ENCODE peak calls at places on chromosome 6, in four cellular contexts. I is GM06990, M is progenitor cell of endocrine pancreas, Y is cardiac fibroblast. Q is an unnamed sample.

GRCh38 chr6:18349350-18349749 is 37.8 kb upstream of the RNF144B start:
- DNase-seq in I (no peak), Y (no peak), M (no peak), Q (no peak)

GRCh38 chr6:42745083-42745637 is 743 bp downstream of the TBCC start:
- DNase-seq in M (peak), I (peak), Y (peak), Q (peak)

GRCh38 chr6:88865275-88865674 is 98.1 kb downstream of the RNGTT start:
- DNase-seq in I (no peak), Y (no peak), M (no peak), Q (no peak)

GRCh38 chr6:148671085-148671484 is 75.7 kb upstream of the UST start:
- DNase-seq in I (no peak), M (no peak), Y (no peak), Q (no peak)

GRCh38 chr6:25017932-25018581 is 82.3 kb upstream of the RIPOR2 start:
- DNase-seq in I (peak), M (no peak), Y (peak), Q (peak)

GRCh38 chr6:106444777-106445507 is 84.4 kb downstream of the CRYBG1 start:
- DNase-seq in Y (peak), M (no peak), I (peak), Q (peak)

GRCh38 chr6:46626228-46626909 is 26.2 kb downstream of the CYP39A1 start:
- DNase-seq in Y (peak), I (peak), M (no peak), Q (peak)

GRCh38 chr6:95091823-95092436 is 485.4 kb upstream of the MANEA start:
- DNase-seq in M (no peak), I (no peak), Y (peak), Q (no peak)

GRCh38 chr6:38984723-38985122 is 63.9 kb upstream of the GLP1R start:
- DNase-seq in Y (no peak), I (no peak), M (no peak), Q (no peak)

GRCh38 chr6:169852504-169853195 is 101.2 kb downstream of the ERMARD start:
- DNase-seq in M (no peak), I (no peak), Y (no peak), Q (no peak)

GRCh38 chr6:37636112-37636511 is 61.6 kb downstream of the MDGA1 start:
- DNase-seq in I (no peak), Y (no peak), M (no peak), Q (no peak)

GRCh38 chr6:34246249-34246562 is 2.6 kb downstream of the SMIM29 start:
- DNase-seq in M (no peak), Y (no peak), I (no peak), Q (no peak)

GRCh38 chr6:137117605-137118004 is 55.8 kb downstream of the IL22RA2 start:
- DNase-seq in Y (no peak), M (no peak), I (no peak), Q (no peak)

GRCh38 chr6:154457046-154457713 is 53.3 kb downstream of the CNKSR3 start:
- DNase-seq in M (no peak), I (no peak), Y (no peak), Q (no peak)

GRCh38 chr6:54758340-54758739 is 88.2 kb upstream of the FAM83B start:
- DNase-seq in M (no peak), I (no peak), Y (no peak), Q (no peak)

GRCh38 chr6:132236744-132237143 is 164.5 kb downstream of the MOXD1 start:
- DNase-seq in I (no peak), M (no peak), Y (no peak), Q (no peak)

GRCh38 chr6:70520575-70520974 is 46.2 kb upstream of the SDHAF4 start:
- DNase-seq in I (no peak), Y (peak), M (no peak), Q (peak)

GRCh38 chr6:141421378-141421777 is 711.3 kb upstream of the GJE1 start:
- DNase-seq in I (no peak), Y (peak), M (no peak), Q (no peak)

GRCh38 chr6:17470209-17470952 is 77.0 kb downstream of the CAP2 start:
- DNase-seq in M (no peak), I (no peak), Y (no peak), Q (no peak)

GRCh38 chr6:132465530-132466485 is 47.1 kb downstream of the STX7 start:
- DNase-seq in I (no peak), Y (no peak), M (no peak), Q (peak)

GRCh38 chr6:44180406-44180805 is 21.8 kb downstream of the CAPN11 start:
- DNase-seq in M (no peak), Y (no peak), I (no peak), Q (no peak)

GRCh38 chr6:57141451-57142177 is 30.5 kb upstream of the BAG2 start:
- DNase-seq in M (no peak), I (no peak), Y (no peak), Q (no peak)

GRCh38 chr6:43636312-43636667 is 650 bp downstream of the MAD2L1BP start:
- DNase-seq in I (no peak), M (no peak), Y (no peak), Q (no peak)

GRCh38 chr6:124995131-124995530 is 32.9 kb downstream of the RNF217 start:
- DNase-seq in M (no peak), Y (peak), I (no peak), Q (no peak)

GRCh38 chr6:53735896-53736295 is 58.9 kb upstream of the LRRC1 start:
- DNase-seq in I (no peak), M (no peak), Y (no peak), Q (no peak)

GRCh38 chr6:45617441-45617840 is 239.7 kb upstream of the SUPT3H start:
- DNase-seq in M (no peak), I (no peak), Y (peak), Q (no peak)

GRCh38 chr6:1336246-1336843 is 24.4 kb downstream of the FOXQ1 start:
- DNase-seq in Y (no peak), M (peak), I (no peak), Q (no peak)

GRCh38 chr6:81774542-81774941 is 22.1 kb upstream of the TENT5A start:
- DNase-seq in Y (no peak), I (no peak), M (no peak), Q (no peak)

GRCh38 chr6:8889514-8889913 is 454.2 kb upstream of the SLC35B3 start:
- DNase-seq in Y (no peak), M (no peak), I (no peak), Q (no peak)

GRCh38 chr6:138817799-138818198 is 21.9 kb downstream of the ECT2L start:
- DNase-seq in M (peak), Y (peak), I (peak), Q (no peak)

GRCh38 chr6:15322781-15323536 is 77.1 kb downstream of the JARID2 start:
- DNase-seq in I (no peak), M (no peak), Y (peak), Q (no peak)

GRCh38 chr6:166556871-166557322 is 29.6 kb downstream of the RAMACL start:
- DNase-seq in I (no peak), Y (peak), M (no peak), Q (no peak)
- TF ChIP-seq CTCF in I (no peak), Y (no peak), M (no peak), Q (no peak)

GRCh38 chr6:133835901-133836300 is 53.0 kb upstream of the TCF21 start:
- DNase-seq in I (no peak), M (no peak), Y (peak), Q (no peak)
- TF ChIP-seq CTCF in I (no peak), M (no peak), Y (no peak), Q (no peak)

GRCh38 chr6:128515550-128516513 is 4.6 kb downstream of the PTPRK start:
- DNase-seq in Y (peak), M (no peak), I (no peak), Q (no peak)

GRCh38 chr6:128517124-128517523 is 3.3 kb downstream of the PTPRK start:
- DNase-seq in M (no peak), I (no peak), Y (no peak), Q (no peak)

GRCh38 chr6:128513878-128514277 is 6.5 kb downstream of the PTPRK start:
- DNase-seq in M (no peak), I (no peak), Y (no peak), Q (no peak)

GRCh38 chr6:128518531-128519131 is 1.8 kb downstream of the PTPRK start:
- DNase-seq in Y (peak), M (no peak), I (no peak), Q (no peak)

GRCh38 chr6:128516514-128516898 is 3.9 kb downstream of the PTPRK start:
- DNase-seq in Y (peak), M (no peak), I (no peak), Q (no peak)
- TF ChIP-seq CTCF in Y (peak), M (peak), I (no peak), Q (no peak)

GRCh38 chr6:19929312-19929711 is 92.1 kb downstream of the ID4 start:
- DNase-seq in M (no peak), Y (no peak), I (no peak), Q (no peak)

DNA sequence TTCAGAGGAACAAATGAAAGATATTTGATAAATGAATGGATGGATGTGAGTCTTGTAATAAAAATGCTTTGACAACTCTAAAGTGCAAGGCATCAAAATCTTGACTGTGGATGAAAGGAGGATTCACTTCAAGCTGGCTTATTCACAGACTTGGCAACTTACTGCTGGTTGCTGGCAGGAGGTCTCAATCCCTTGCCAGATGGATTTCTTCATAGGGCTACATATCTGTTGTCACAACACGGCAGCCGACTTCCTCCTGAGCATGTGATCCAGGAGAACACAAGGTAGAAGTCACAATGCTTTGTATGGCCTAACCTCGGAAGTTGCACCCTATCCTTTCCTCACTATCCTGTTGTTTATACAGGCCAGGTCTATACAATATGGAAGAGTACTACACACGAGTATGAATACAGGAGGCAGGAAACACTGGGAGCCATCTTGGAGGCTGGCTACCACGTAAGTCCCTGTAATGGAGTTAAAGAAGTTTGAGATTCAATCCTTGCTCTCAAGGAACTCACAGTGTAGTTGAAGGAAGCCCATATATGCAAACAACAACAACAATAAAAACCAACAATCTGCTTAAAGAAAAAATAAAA is 97.9 kb downstream of the ID4 start:
- DNase-seq in Y (no peak), M (no peak), I (no peak), Q (no peak)
- TF ChIP-seq CTCF in Y (no peak), M (no peak), I (no peak), Q (no peak)

DNA sequence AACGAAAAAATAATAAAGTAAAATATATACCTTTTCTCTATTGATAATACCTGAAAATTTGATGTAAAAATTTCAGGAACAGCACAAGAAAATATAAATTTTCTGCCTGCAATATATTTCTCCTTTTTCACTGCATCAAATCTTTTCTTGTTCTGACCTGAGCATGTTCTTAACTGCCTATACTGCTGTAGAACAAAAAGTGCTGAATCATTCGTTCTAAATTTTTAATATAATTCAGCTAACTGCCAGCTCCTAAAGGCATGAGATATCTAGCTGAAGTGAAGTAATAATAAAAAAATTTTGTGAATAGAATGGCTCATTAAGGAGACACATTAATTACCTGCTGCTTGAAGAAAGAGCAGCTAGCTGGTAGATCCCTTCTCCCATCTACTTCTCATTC is 188.6 kb upstream of the FKBP1C start:
- DNase-seq in M (no peak), Y (no peak), I (no peak), Q (no peak)
- TF ChIP-seq CTCF in M (no peak), Y (no peak), I (no peak), Q (no peak)

GRCh38 chr6:144319193-144319592 is 34.1 kb downstream of the UTRN start:
- DNase-seq in Y (peak), M (no peak), I (no peak), Q (no peak)

GRCh38 chr6:144320746-144321145 is 35.6 kb downstream of the UTRN start:
- DNase-seq in Y (no peak), M (no peak), I (no peak), Q (no peak)

GRCh38 chr6:144325232-144325631 is 40.1 kb downstream of the UTRN start:
- DNase-seq in M (no peak), I (no peak), Y (no peak), Q (no peak)

GRCh38 chr6:144317736-144318135 is 32.6 kb downstream of the UTRN start:
- DNase-seq in M (no peak), Y (peak), I (no peak), Q (no peak)

DNA sequence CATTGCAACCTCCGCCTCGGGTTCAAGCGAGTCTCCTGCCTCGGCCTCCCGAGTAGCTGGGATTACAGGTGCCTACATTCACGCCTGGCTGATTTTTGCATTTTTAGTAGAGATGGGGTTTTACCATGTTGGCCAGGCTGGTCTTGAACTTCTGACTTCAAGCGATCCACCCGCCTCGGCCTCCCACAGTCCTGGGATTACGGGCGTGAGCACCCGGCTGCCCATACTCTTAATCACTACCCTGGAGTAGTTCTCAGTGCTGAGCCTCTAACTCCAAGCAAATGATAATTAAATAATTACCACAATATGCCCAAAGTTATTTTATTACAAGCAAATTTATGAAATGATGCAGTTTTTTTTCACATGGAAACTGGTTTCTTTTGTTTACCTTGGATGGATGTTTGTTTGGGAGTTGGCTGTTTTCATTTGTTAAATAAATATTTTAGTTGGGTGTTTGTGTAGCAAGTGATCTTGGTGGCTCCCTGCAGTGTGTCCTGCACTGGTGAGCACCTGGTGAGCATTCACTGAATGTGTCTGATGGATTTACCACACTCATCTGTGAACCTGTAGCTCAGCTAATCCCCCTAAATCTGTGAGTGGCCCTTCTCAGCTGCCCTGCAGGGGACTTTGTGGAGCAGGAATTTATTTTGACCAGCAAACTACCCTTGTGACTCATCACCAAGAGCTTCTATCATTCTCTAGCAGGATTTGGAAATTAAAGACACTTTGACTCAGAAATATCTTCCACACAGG is 36.9 kb downstream of the UTRN start:
- DNase-seq in M (no peak), Y (peak), I (no peak), Q (no peak)
- TF ChIP-seq CTCF in M (no peak), Y (peak), I (no peak), Q (no peak)

DNA sequence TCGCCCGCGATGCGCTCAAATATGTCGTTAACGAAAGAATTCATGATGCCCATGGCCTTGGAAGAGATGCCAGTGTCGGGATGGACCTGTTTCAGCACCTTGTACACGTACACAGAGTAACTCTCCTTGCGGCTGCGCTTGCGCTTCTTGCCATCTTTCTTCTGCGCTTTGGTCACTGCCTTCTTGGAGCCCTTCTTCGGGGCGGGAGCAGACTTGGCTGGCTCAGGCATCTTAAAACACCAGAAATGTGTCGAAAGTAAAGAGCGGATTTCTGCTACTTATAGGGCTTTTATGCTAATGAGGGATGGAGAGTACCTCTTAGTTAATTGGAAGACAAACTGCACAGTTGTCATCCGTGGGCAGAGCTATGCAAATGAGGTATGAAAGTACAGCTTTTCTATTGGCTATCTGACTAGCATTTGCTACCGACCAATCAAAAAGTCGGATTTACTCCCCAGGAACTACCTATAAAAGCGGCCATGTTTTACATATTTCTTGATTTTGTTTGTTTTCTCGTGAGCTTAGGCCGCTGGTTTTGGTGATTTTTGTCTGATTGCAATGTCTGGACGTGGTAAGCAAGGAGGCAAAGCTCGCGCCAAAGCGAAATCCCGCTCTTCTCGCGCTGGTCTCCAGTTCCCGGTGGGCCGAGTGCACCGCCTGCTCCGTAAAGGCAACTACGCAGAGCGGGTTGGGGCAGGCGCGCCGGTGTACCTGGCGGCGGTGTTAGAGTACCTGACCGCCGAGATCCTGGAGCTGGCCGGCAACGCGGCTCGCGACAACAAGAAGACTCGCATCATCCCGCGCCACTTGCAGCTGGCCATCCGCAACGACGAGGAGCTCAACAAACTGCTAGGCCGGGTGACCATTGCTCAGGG is 36.7 kb downstream of the HFE start:
- DNase-seq in Y (peak), I (peak), M (peak), Q (peak)
- TF ChIP-seq CTCF in Y (no peak), I (no peak), M (no peak), Q (no peak)

GRCh38 chr6:11241793-11242201 is 9.3 kb upstream of the NEDD9 start:
- DNase-seq in Y (peak), I (no peak), M (peak), Q (no peak)
- TF ChIP-seq CTCF in Y (peak), I (no peak), M (peak), Q (no peak)

GRCh38 chr6:157158897-157159296 is 164.4 kb downstream of the TMEM242 start:
- DNase-seq in I (no peak), Y (no peak), M (no peak), Q (no peak)
- TF ChIP-seq CTCF in I (no peak), Y (no peak), M (peak), Q (peak)

GRCh38 chr6:112439010-112439409 is 91.9 kb downstream of the RFPL4B start:
- DNase-seq in I (no peak), M (no peak), Y (no peak), Q (no peak)

GRCh38 chr6:112441607-112442006 is 94.5 kb downstream of the RFPL4B start:
- DNase-seq in Y (peak), I (no peak), M (no peak), Q (no peak)

GRCh38 chr6:112443118-112443641 is 96.0 kb downstream of the RFPL4B start:
- DNase-seq in Y (no peak), M (no peak), I (no peak), Q (no peak)

GRCh38 chr6:112439416-112439815 is 92.3 kb downstream of the RFPL4B start:
- DNase-seq in Y (no peak), M (no peak), I (no peak), Q (no peak)

GRCh38 chr6:112443666-112444065 is 96.5 kb downstream of the RFPL4B start:
- DNase-seq in Y (peak), M (no peak), I (no peak), Q (no peak)
- TF ChIP-seq CTCF in Y (peak), M (no peak), I (no peak), Q (no peak)